ENCODE peak calls at places on chromosomes 7 and 10, in six cellular contexts. One of them, this sample, is unnamed.

GRCh38 chr7:23055582-23056178 is 41.8 kb upstream of the HYCC1 start:
- DNase-seq in mesendoderm: peak
- DNase-seq in IMR-90: peak
- DNase-seq in iPS-NIHi11: peak
- DNase-seq in AG20443: peak
- DNase-seq in T-cell: peak
- DNase-seq in this sample: peak

GRCh38 chr7:134420509-134421125 is 38.3 kb downstream of the AKR1B1 start:
- DNase-seq in AG20443: peak
- DNase-seq in T-cell: no peak
- DNase-seq in mesendoderm: peak
- DNase-seq in IMR-90: peak
- DNase-seq in iPS-NIHi11: peak
- DNase-seq in this sample: peak

GRCh38 chr7:138579136-138579535 is 119.1 kb downstream of the TRIM24 start:
- DNase-seq in mesendoderm: no peak
- DNase-seq in iPS-NIHi11: no peak
- DNase-seq in AG20443: no peak
- DNase-seq in IMR-90: no peak
- DNase-seq in T-cell: no peak
- DNase-seq in this sample: no peak

GRCh38 chr7:108408294-108409004 is 47.8 kb downstream of the NRCAM start:
- DNase-seq in mesendoderm: no peak
- DNase-seq in IMR-90: no peak
- DNase-seq in T-cell: no peak
- DNase-seq in AG20443: no peak
- DNase-seq in iPS-NIHi11: no peak
- DNase-seq in this sample: no peak

GRCh38 chr10:132611986-132612385 is 74.4 kb downstream of the INPP5A start:
- DNase-seq in T-cell: no peak
- DNase-seq in iPS-NIHi11: no peak
- DNase-seq in mesendoderm: no peak
- DNase-seq in IMR-90: no peak
- DNase-seq in AG20443: no peak
- DNase-seq in this sample: no peak

GRCh38 chr7:54542920-54543539 is 855 bp downstream of the VSTM2A start:
- DNase-seq in AG20443: peak
- DNase-seq in mesendoderm: peak
- DNase-seq in T-cell: no peak
- DNase-seq in iPS-NIHi11: peak
- DNase-seq in IMR-90: peak
- DNase-seq in this sample: peak

GRCh38 chr7:83486536-83486935 is 162.4 kb downstream of the SEMA3E start:
- DNase-seq in T-cell: no peak
- DNase-seq in AG20443: no peak
- DNase-seq in IMR-90: no peak
- DNase-seq in iPS-NIHi11: no peak
- DNase-seq in mesendoderm: no peak
- DNase-seq in this sample: no peak

GRCh38 chr7:40583653-40584424 is 449.0 kb downstream of the SUGCT start:
- DNase-seq in AG20443: no peak
- DNase-seq in mesendoderm: no peak
- DNase-seq in T-cell: no peak
- DNase-seq in iPS-NIHi11: no peak
- DNase-seq in IMR-90: no peak
- DNase-seq in this sample: no peak

GRCh38 chr7:113787106-113787505 is 131.7 kb downstream of the PPP1R3A start:
- DNase-seq in iPS-NIHi11: no peak
- DNase-seq in IMR-90: no peak
- DNase-seq in mesendoderm: no peak
- DNase-seq in AG20443: no peak
- DNase-seq in T-cell: no peak
- DNase-seq in this sample: no peak

GRCh38 chr10:14487511-14487909 is 156.8 kb upstream of the FRMD4A start:
- DNase-seq in AG20443: no peak
- DNase-seq in IMR-90: peak
- DNase-seq in iPS-NIHi11: no peak
- DNase-seq in T-cell: no peak
- DNase-seq in mesendoderm: no peak
- DNase-seq in this sample: no peak

GRCh38 chr7:50330254-50330653 is 25.7 kb downstream of the IKZF1 start:
- DNase-seq in IMR-90: no peak
- DNase-seq in T-cell: no peak
- DNase-seq in AG20443: no peak
- DNase-seq in iPS-NIHi11: no peak
- DNase-seq in mesendoderm: no peak
- DNase-seq in this sample: no peak